ENCODE peak calls at places on chromosomes 6 and 20, in six cellular contexts. One of them, this sample, is unnamed.
A peak's percentile ranks its signal among the peaks of the same experiment; 100 is the strongest.

GRCh38 chr6:4114123-4114522 is 21.3 kb downstream of the ECI2 start:
- DNase-seq in mesendoderm: no peak
- DNase-seq in H9: no peak
- DNase-seq in IMR-90: peak; percentile 55
- DNase-seq in mesenchymal stem cell: no peak
- DNase-seq in neuronal stem cell: no peak
- DNase-seq in this sample: no peak

GRCh38 chr20:43507150-43508080 is at the start of gene L3MBTL1:
- DNase-seq in mesendoderm: peak; percentile 73
- DNase-seq in H9: peak; percentile 83
- DNase-seq in IMR-90: peak; percentile 23
- DNase-seq in mesenchymal stem cell: peak; percentile 36
- DNase-seq in neuronal stem cell: peak; percentile 65
- DNase-seq in this sample: no peak

GRCh38 chr6:32047084-32047478 is 8.9 kb downstream of the CYP21A2 start:
- DNase-seq in mesendoderm: peak; percentile 71
- DNase-seq in H9: no peak
- DNase-seq in IMR-90: peak; percentile 24
- DNase-seq in mesenchymal stem cell: peak; percentile 83
- DNase-seq in neuronal stem cell: peak; percentile 36
- DNase-seq in this sample: no peak

GRCh38 chr6:40265615-40266014 is 321.5 kb downstream of the LRFN2 start:
- DNase-seq in mesendoderm: peak; percentile 88
- DNase-seq in H9: no peak
- DNase-seq in IMR-90: no peak
- DNase-seq in mesenchymal stem cell: no peak
- DNase-seq in neuronal stem cell: no peak
- DNase-seq in this sample: no peak

GRCh38 chr6:15148356-15149058 is 97.4 kb upstream of the JARID2 start:
- DNase-seq in mesendoderm: peak; percentile 48
- DNase-seq in H9: peak; percentile 34
- DNase-seq in IMR-90: peak; percentile 90
- DNase-seq in mesenchymal stem cell: peak; percentile 43
- DNase-seq in neuronal stem cell: no peak
- DNase-seq in this sample: no peak

GRCh38 chr6:47740714-47741113 is 41.1 kb upstream of the OPN5 start:
- DNase-seq in mesendoderm: no peak
- DNase-seq in H9: no peak
- DNase-seq in IMR-90: no peak
- DNase-seq in mesenchymal stem cell: no peak
- DNase-seq in neuronal stem cell: no peak
- DNase-seq in this sample: no peak

GRCh38 chr6:76790045-76790796 is 673.1 kb downstream of the HTR1B start:
- DNase-seq in mesendoderm: no peak
- DNase-seq in H9: no peak
- DNase-seq in IMR-90: no peak
- DNase-seq in mesenchymal stem cell: no peak
- DNase-seq in neuronal stem cell: no peak
- DNase-seq in this sample: no peak

GRCh38 chr20:21693322-21693721 is 12.1 kb upstream of the PAX1 start:
- DNase-seq in mesendoderm: peak; percentile 67
- DNase-seq in H9: peak; percentile 73
- DNase-seq in IMR-90: no peak
- DNase-seq in mesenchymal stem cell: no peak
- DNase-seq in neuronal stem cell: no peak
- DNase-seq in this sample: no peak

GRCh38 chr6:14682821-14683220 is 563.0 kb upstream of the JARID2 start:
- DNase-seq in mesendoderm: peak; percentile 32
- DNase-seq in H9: no peak
- DNase-seq in IMR-90: peak; percentile 83
- DNase-seq in mesenchymal stem cell: peak; percentile 73
- DNase-seq in neuronal stem cell: no peak
- DNase-seq in this sample: no peak

GRCh38 chr6:138563650-138564049 is 64.4 kb upstream of the NHSL1 start:
- DNase-seq in mesendoderm: peak; percentile 82
- DNase-seq in H9: no peak
- DNase-seq in IMR-90: no peak
- DNase-seq in mesenchymal stem cell: no peak
- DNase-seq in neuronal stem cell: no peak
- DNase-seq in this sample: no peak

GRCh38 chr6:27684264-27685211 is 211.6 kb upstream of the ZNF184 start:
- DNase-seq in mesendoderm: peak; percentile 98
- DNase-seq in H9: peak; percentile 85
- DNase-seq in IMR-90: peak; percentile 76
- DNase-seq in mesenchymal stem cell: peak; percentile 83
- DNase-seq in neuronal stem cell: no peak
- DNase-seq in this sample: peak; percentile 70

GRCh38 chr20:6611911-6612614 is 155.4 kb upstream of the BMP2 start:
- DNase-seq in mesendoderm: no peak
- DNase-seq in H9: no peak
- DNase-seq in IMR-90: no peak
- DNase-seq in mesenchymal stem cell: no peak
- DNase-seq in neuronal stem cell: no peak
- DNase-seq in this sample: no peak

GRCh38 chr20:6612615-6612917 is 154.9 kb upstream of the BMP2 start:
- DNase-seq in mesendoderm: no peak
- DNase-seq in H9: no peak
- DNase-seq in IMR-90: no peak
- DNase-seq in mesenchymal stem cell: no peak
- DNase-seq in neuronal stem cell: no peak
- DNase-seq in this sample: no peak

GRCh38 chr20:6616421-6616820 is 151.1 kb upstream of the BMP2 start:
- DNase-seq in mesendoderm: no peak
- DNase-seq in H9: no peak
- DNase-seq in IMR-90: no peak
- DNase-seq in mesenchymal stem cell: no peak
- DNase-seq in neuronal stem cell: no peak
- DNase-seq in this sample: no peak

GRCh38 chr20:6614836-6615235 is 152.7 kb upstream of the BMP2 start:
- DNase-seq in mesendoderm: no peak
- DNase-seq in H9: no peak
- DNase-seq in IMR-90: no peak
- DNase-seq in mesenchymal stem cell: no peak
- DNase-seq in neuronal stem cell: no peak
- DNase-seq in this sample: no peak

GRCh38 chr20:6613280-6613861 is 154.1 kb upstream of the BMP2 start:
- DNase-seq in mesendoderm: peak; percentile 44
- DNase-seq in H9: no peak
- DNase-seq in IMR-90: no peak
- DNase-seq in mesenchymal stem cell: no peak
- DNase-seq in neuronal stem cell: no peak
- DNase-seq in this sample: no peak
- H3K23ac ChIP-seq in mesendoderm: no peak overlapping the region
- H3K23ac ChIP-seq in H9: no peak overlapping the region
- H3K23ac ChIP-seq in IMR-90: no peak overlapping the region
- H3K23ac ChIP-seq in mesenchymal stem cell: no peak overlapping the region
- H3K23ac ChIP-seq in neuronal stem cell: no peak overlapping the region
- H3K23ac ChIP-seq in this sample: no peak overlapping the region

GRCh38 chr20:17967595-17968365 is 814 bp downstream of the SNX5 start:
- DNase-seq in mesendoderm: peak; percentile 38
- DNase-seq in H9: no peak
- DNase-seq in IMR-90: peak; percentile 63
- DNase-seq in mesenchymal stem cell: peak; percentile 72
- DNase-seq in neuronal stem cell: no peak
- DNase-seq in this sample: no peak
- H3K4me1 ChIP-seq in mesendoderm: peaks cover 19% of the 10 kb centered on the region
- H3K4me1 ChIP-seq in H9: peaks cover 6% of the 10 kb centered on the region
- H3K4me1 ChIP-seq in IMR-90: peaks cover 10% of the 10 kb centered on the region
- H3K4me1 ChIP-seq in mesenchymal stem cell: peaks cover 10% of the 10 kb centered on the region
- H3K4me1 ChIP-seq in neuronal stem cell: peaks cover 12% of the 10 kb centered on the region
- H3K4me1 ChIP-seq in this sample: peaks cover 14% of the 10 kb centered on the region

DNA sequence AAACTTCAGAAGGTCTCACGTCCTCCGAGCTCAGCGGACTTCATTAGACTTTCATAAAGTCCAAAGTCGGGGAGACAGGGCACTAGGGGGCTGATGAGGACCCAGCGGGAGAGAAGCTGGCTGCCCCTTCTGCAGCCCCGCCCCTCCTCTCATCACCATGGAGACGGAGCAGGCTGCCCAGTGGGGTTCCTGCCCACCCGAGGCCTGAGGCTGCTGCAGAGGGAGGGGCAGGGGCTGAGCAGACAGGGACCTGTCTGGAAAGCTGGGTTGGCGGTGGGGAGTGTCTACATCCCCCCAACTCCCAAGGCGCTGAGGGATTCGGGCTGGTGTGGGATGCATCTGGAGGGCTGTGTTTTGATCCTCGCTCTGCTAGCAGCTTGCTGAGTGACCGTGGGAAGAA is 1.2 kb upstream of the BPI start:
- DNase-seq in mesendoderm: no peak
- DNase-seq in H9: no peak
- DNase-seq in IMR-90: no peak
- DNase-seq in mesenchymal stem cell: no peak
- DNase-seq in neuronal stem cell: no peak
- DNase-seq in this sample: no peak
- H3K23ac ChIP-seq in mesendoderm: no peak overlapping the region
- H3K23ac ChIP-seq in H9: no peak overlapping the region
- H3K23ac ChIP-seq in IMR-90: no peak overlapping the region
- H3K23ac ChIP-seq in mesenchymal stem cell: no peak overlapping the region
- H3K23ac ChIP-seq in neuronal stem cell: no peak overlapping the region
- H3K23ac ChIP-seq in this sample: no peak overlapping the region

GRCh38 chr20:31544600-31544999 is 30.4 kb downstream of the HM13 start:
- DNase-seq in mesendoderm: no peak
- DNase-seq in H9: no peak
- DNase-seq in IMR-90: no peak
- DNase-seq in mesenchymal stem cell: no peak
- DNase-seq in neuronal stem cell: no peak
- DNase-seq in this sample: no peak

GRCh38 chr20:31543966-31544598 is 29.8 kb downstream of the HM13 start:
- DNase-seq in mesendoderm: peak; percentile 55
- DNase-seq in H9: no peak
- DNase-seq in IMR-90: peak; percentile 98
- DNase-seq in mesenchymal stem cell: peak; percentile 95
- DNase-seq in neuronal stem cell: no peak
- DNase-seq in this sample: no peak

GRCh38 chr20:31542963-31543362 is 28.7 kb downstream of the HM13 start:
- DNase-seq in mesendoderm: no peak
- DNase-seq in H9: no peak
- DNase-seq in IMR-90: no peak
- DNase-seq in mesenchymal stem cell: no peak
- DNase-seq in neuronal stem cell: no peak
- DNase-seq in this sample: no peak

GRCh38 chr20:31540406-31540805 is 26.2 kb downstream of the HM13 start:
- DNase-seq in mesendoderm: no peak
- DNase-seq in H9: no peak
- DNase-seq in IMR-90: no peak
- DNase-seq in mesenchymal stem cell: no peak
- DNase-seq in neuronal stem cell: no peak
- DNase-seq in this sample: no peak

GRCh38 chr20:31542201-31542842 is 28.1 kb downstream of the HM13 start:
- DNase-seq in mesendoderm: no peak
- DNase-seq in H9: no peak
- DNase-seq in IMR-90: no peak
- DNase-seq in mesenchymal stem cell: no peak
- DNase-seq in neuronal stem cell: no peak
- DNase-seq in this sample: no peak
- H3K4me1 ChIP-seq in mesendoderm: no peaks in the 10 kb centered on the region
- H3K4me1 ChIP-seq in H9: no peaks in the 10 kb centered on the region
- H3K4me1 ChIP-seq in IMR-90: peaks cover 17% of the 10 kb centered on the region
- H3K4me1 ChIP-seq in mesenchymal stem cell: peaks cover 50% of the 10 kb centered on the region
- H3K4me1 ChIP-seq in neuronal stem cell: no peaks in the 10 kb centered on the region
- H3K4me1 ChIP-seq in this sample: no peaks in the 10 kb centered on the region

GRCh38 chr6:50847890-50848594 is 29.4 kb downstream of the TFAP2B start:
- DNase-seq in mesendoderm: no peak
- DNase-seq in H9: no peak
- DNase-seq in IMR-90: no peak
- DNase-seq in mesenchymal stem cell: no peak
- DNase-seq in neuronal stem cell: no peak
- DNase-seq in this sample: no peak
- H3K23ac ChIP-seq in mesendoderm: no peak overlapping the region
- H3K23ac ChIP-seq in H9: no peak overlapping the region
- H3K23ac ChIP-seq in IMR-90: no peak overlapping the region
- H3K23ac ChIP-seq in mesenchymal stem cell: no peak overlapping the region
- H3K23ac ChIP-seq in neuronal stem cell: no peak overlapping the region
- H3K23ac ChIP-seq in this sample: no peak overlapping the region

GRCh38 chr6:131366223-131366622 is 206.8 kb upstream of the ARG1 start:
- DNase-seq in mesendoderm: no peak
- DNase-seq in H9: no peak
- DNase-seq in IMR-90: no peak
- DNase-seq in mesenchymal stem cell: no peak
- DNase-seq in neuronal stem cell: no peak
- DNase-seq in this sample: no peak
- H3K4me1 ChIP-seq in mesendoderm: no peaks in the 10 kb centered on the region
- H3K4me1 ChIP-seq in H9: peaks cover 3% of the 10 kb centered on the region
- H3K4me1 ChIP-seq in IMR-90: no peaks in the 10 kb centered on the region
- H3K4me1 ChIP-seq in mesenchymal stem cell: no peaks in the 10 kb centered on the region
- H3K4me1 ChIP-seq in neuronal stem cell: peaks cover 6% of the 10 kb centered on the region
- H3K4me1 ChIP-seq in this sample: peaks cover 3% of the 10 kb centered on the region

DNA sequence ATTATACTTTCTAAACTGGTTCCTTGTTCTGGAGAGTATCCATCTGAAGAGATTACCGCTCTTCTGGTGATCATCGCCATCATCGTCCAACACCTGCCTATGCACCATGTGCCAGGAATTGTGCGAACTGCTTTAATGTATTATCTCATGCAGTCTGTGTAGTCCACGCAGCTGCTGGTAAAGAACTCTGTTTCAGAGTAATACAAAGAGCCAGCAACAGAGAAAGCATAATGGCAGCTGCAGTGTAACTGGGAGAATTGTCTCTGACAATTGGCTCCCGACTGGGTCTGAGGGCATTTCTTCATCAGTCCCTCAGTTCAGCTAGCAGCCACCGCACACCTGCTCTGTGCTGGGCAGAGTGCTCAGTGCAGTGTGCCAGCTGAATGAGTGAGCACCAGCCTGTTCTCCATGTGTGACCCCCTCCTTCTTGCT is 383.4 kb downstream of the GRIK2 start:
- DNase-seq in mesendoderm: no peak
- DNase-seq in H9: no peak
- DNase-seq in IMR-90: no peak
- DNase-seq in mesenchymal stem cell: no peak
- DNase-seq in neuronal stem cell: peak; percentile 12
- DNase-seq in this sample: no peak
- H3K23ac ChIP-seq in mesendoderm: no peak overlapping the region
- H3K23ac ChIP-seq in H9: no peak overlapping the region
- H3K23ac ChIP-seq in IMR-90: no peak overlapping the region
- H3K23ac ChIP-seq in mesenchymal stem cell: no peak overlapping the region
- H3K23ac ChIP-seq in neuronal stem cell: no peak overlapping the region
- H3K23ac ChIP-seq in this sample: no peak overlapping the region

DNA sequence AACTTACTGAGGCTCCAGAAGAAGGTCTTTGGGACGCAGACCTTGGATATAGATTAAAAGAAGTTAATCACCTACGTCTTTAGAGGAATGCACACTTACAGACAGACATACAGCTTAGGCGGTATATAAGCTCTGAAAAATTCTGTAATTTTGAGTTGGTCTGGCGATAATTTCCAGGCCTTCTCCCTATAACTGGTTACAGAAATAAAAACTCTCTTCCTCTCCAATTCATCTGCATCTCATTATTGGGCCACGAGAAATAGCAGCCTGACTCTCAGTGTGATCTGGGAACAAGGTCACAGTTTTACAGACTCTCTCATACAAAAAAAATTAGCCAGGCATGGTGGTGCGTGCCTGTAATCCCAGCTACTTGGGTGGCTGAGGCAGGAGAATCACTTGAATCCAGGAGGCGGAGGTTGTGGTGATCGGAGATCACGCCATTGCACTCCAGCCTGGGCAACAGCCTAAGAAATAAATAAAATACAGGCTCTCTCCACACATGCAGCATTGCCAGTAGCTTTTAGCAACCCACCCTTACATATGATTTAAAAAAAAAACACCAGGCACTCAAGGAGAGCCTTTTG is 4.7 kb downstream of the ZBTB24 start:
- DNase-seq in mesendoderm: no peak
- DNase-seq in H9: no peak
- DNase-seq in IMR-90: no peak
- DNase-seq in mesenchymal stem cell: no peak
- DNase-seq in neuronal stem cell: no peak
- DNase-seq in this sample: no peak
- H3K4me1 ChIP-seq in mesendoderm: peaks cover 10% of the 10 kb centered on the region
- H3K4me1 ChIP-seq in H9: peaks cover 13% of the 10 kb centered on the region
- H3K4me1 ChIP-seq in IMR-90: peaks cover 7% of the 10 kb centered on the region
- H3K4me1 ChIP-seq in mesenchymal stem cell: peaks cover 22% of the 10 kb centered on the region
- H3K4me1 ChIP-seq in neuronal stem cell: no peaks in the 10 kb centered on the region
- H3K4me1 ChIP-seq in this sample: peaks cover 2% of the 10 kb centered on the region

This sample was measured in H1.